ENCODE peak calls at places on chromosomes 16 and 17, in four cellular contexts. E is heart left ventricle; V is left lung; R is CD8-positive, alpha-beta T cell. H is an unnamed sample.

GRCh38 chr17:41060052-41060604 is at the start of gene KRTAP2-3:
- DNase-seq in V (no peak), E (no peak), R (no peak), H (peak)

GRCh38 chr17:7022791-7023571 is at the start of gene BCL6B:
- DNase-seq in E (peak), R (no peak), V (no peak), H (no peak)

GRCh38 chr16:10228779-10229178 is 46.6 kb upstream of the GRIN2A start:
- DNase-seq in V (no peak), E (no peak), R (no peak), H (no peak)

GRCh38 chr17:38748329-38749221 is at the start of gene PCGF2:
- DNase-seq in R (no peak), E (peak), V (peak), H (peak)

GRCh38 chr17:17781591-17782424 is 55.0 kb downstream of the SREBF1 start:
- DNase-seq in V (peak), R (peak), E (peak), H (peak)

GRCh38 chr17:4161560-4162221 is 18.7 kb downstream of the CYB5D2 start:
- DNase-seq in R (no peak), E (no peak), V (no peak), H (no peak)

GRCh38 chr16:10961231-10961630 is 16.9 kb downstream of the CLEC16A start:
- DNase-seq in V (no peak), E (no peak), R (no peak), H (no peak)

GRCh38 chr16:56603589-56603988 is 4.8 kb upstream of the MT2A start:
- DNase-seq in E (no peak), R (no peak), V (peak), H (peak)

GRCh38 chr16:85279874-85280545 is 167.7 kb upstream of the CIBAR2 start:
- DNase-seq in R (no peak), V (no peak), E (peak), H (no peak)

GRCh38 chr16:13194766-13195165 is 293.4 kb downstream of the SHISA9 start:
- DNase-seq in E (no peak), R (no peak), V (no peak), H (no peak)

GRCh38 chr17:31823014-31823413 is 36.0 kb downstream of the COPRS start:
- DNase-seq in E (no peak), V (no peak), R (no peak), H (no peak)

GRCh38 chr17:39080416-39081179 is 70.8 kb downstream of the PLXDC1 start:
- DNase-seq in R (no peak), V (no peak), E (no peak), H (no peak)